ENCODE peak calls at places on chromosome 3, in five cellular contexts. One of them, this sample, is unnamed.

GRCh38 chr3:108088146-108088545 is 2.7 kb downstream of the CD47 start:
- DNase-seq in H1: no peak
- DNase-seq in K562: no peak
- DNase-seq in HepG2: no peak
- DNase-seq in A549: no peak
- DNase-seq in this sample: no peak

GRCh38 chr3:20511863-20512262 is 325.9 kb upstream of the SGO1 start:
- DNase-seq in HepG2: peak
- DNase-seq in K562: peak
- DNase-seq in A549: peak
- DNase-seq in H1: peak
- DNase-seq in this sample: peak

GRCh38 chr3:38227989-38228388 is 37.6 kb upstream of the SLC22A13 start:
- DNase-seq in H1: no peak
- DNase-seq in K562: no peak
- DNase-seq in HepG2: no peak
- DNase-seq in A549: no peak
- DNase-seq in this sample: peak

GRCh38 chr3:124429129-124429815 is 301.0 kb upstream of the UMPS start:
- DNase-seq in HepG2: no peak
- DNase-seq in H1: no peak
- DNase-seq in A549: peak
- DNase-seq in K562: no peak
- DNase-seq in this sample: peak

GRCh38 chr3:37386627-37387230 is 212.3 kb upstream of the LRRFIP2 start:
- DNase-seq in HepG2: no peak
- DNase-seq in A549: no peak
- DNase-seq in K562: no peak
- DNase-seq in H1: no peak
- DNase-seq in this sample: peak

GRCh38 chr3:85835857-85836470 is 877.2 kb downstream of the CADM2 start:
- DNase-seq in A549: no peak
- DNase-seq in H1: no peak
- DNase-seq in HepG2: no peak
- DNase-seq in K562: no peak
- DNase-seq in this sample: no peak

GRCh38 chr3:113096158-113096893 is 105.5 kb downstream of the GTPBP8 start:
- DNase-seq in A549: no peak
- DNase-seq in H1: no peak
- DNase-seq in K562: no peak
- DNase-seq in HepG2: no peak
- DNase-seq in this sample: peak

GRCh38 chr3:184189421-184189820 is 3.4 kb downstream of the ABCF3 start:
- DNase-seq in A549: no peak
- DNase-seq in K562: no peak
- DNase-seq in HepG2: no peak
- DNase-seq in H1: no peak
- DNase-seq in this sample: no peak

GRCh38 chr3:70543493-70543892 is 231.1 kb upstream of the MDFIC2 start:
- DNase-seq in K562: no peak
- DNase-seq in HepG2: no peak
- DNase-seq in H1: no peak
- DNase-seq in A549: no peak
- DNase-seq in this sample: no peak

GRCh38 chr3:196988241-196989029 is 19.8 kb upstream of the PIGZ start:
- DNase-seq in H1: no peak
- DNase-seq in A549: no peak
- DNase-seq in K562: peak
- DNase-seq in HepG2: peak
- DNase-seq in this sample: no peak

GRCh38 chr3:58386966-58387365 is 46.7 kb downstream of the PDHB start:
- DNase-seq in HepG2: no peak
- DNase-seq in A549: no peak
- DNase-seq in H1: no peak
- DNase-seq in K562: no peak
- DNase-seq in this sample: peak

GRCh38 chr3:150870406-150870805 is 34.8 kb downstream of the MINDY4B start:
- DNase-seq in A549: no peak
- DNase-seq in K562: no peak
- DNase-seq in H1: no peak
- DNase-seq in HepG2: no peak
- DNase-seq in this sample: peak

GRCh38 chr3:185606191-185606590 is 20.1 kb downstream of the SENP2 start:
- DNase-seq in A549: no peak
- DNase-seq in HepG2: no peak
- DNase-seq in H1: no peak
- DNase-seq in K562: no peak
- DNase-seq in this sample: no peak

GRCh38 chr3:29758108-29759020 is 477.5 kb downstream of the RBMS3 start:
- DNase-seq in H1: no peak
- DNase-seq in A549: no peak
- DNase-seq in K562: no peak
- DNase-seq in HepG2: no peak
- DNase-seq in this sample: peak

GRCh38 chr3:76753599-76753998 is 286.3 kb upstream of the ROBO2 start:
- DNase-seq in H1: no peak
- DNase-seq in A549: no peak
- DNase-seq in K562: no peak
- DNase-seq in HepG2: peak
- DNase-seq in this sample: peak

GRCh38 chr3:172148269-172148668 is 108.9 kb downstream of the FNDC3B start:
- DNase-seq in HepG2: no peak
- DNase-seq in A549: no peak
- DNase-seq in K562: no peak
- DNase-seq in H1: no peak
- DNase-seq in this sample: peak

GRCh38 chr3:83902842-83903241 is 1055.9 kb upstream of the CADM2 start:
- DNase-seq in A549: no peak
- DNase-seq in HepG2: no peak
- DNase-seq in H1: no peak
- DNase-seq in K562: no peak
- DNase-seq in this sample: no peak

GRCh38 chr3:113330742-113331141 is 110.6 kb downstream of the CFAP44 start:
- DNase-seq in HepG2: no peak
- DNase-seq in H1: no peak
- DNase-seq in K562: no peak
- DNase-seq in A549: no peak
- DNase-seq in this sample: no peak

GRCh38 chr3:165803471-165803870 is 33.8 kb downstream of the BCHE start:
- DNase-seq in K562: no peak
- DNase-seq in A549: no peak
- DNase-seq in HepG2: no peak
- DNase-seq in H1: no peak
- DNase-seq in this sample: no peak

GRCh38 chr3:165796701-165797100 is 40.5 kb downstream of the BCHE start:
- DNase-seq in HepG2: no peak
- DNase-seq in A549: no peak
- DNase-seq in K562: no peak
- DNase-seq in H1: no peak
- DNase-seq in this sample: no peak

GRCh38 chr3:165797551-165797950 is 39.7 kb downstream of the BCHE start:
- DNase-seq in A549: no peak
- DNase-seq in HepG2: no peak
- DNase-seq in K562: no peak
- DNase-seq in H1: no peak
- DNase-seq in this sample: no peak

GRCh38 chr3:165805834-165806561 is 31.2 kb downstream of the BCHE start:
- DNase-seq in A549: peak
- DNase-seq in H1: no peak
- DNase-seq in K562: no peak
- DNase-seq in HepG2: no peak
- DNase-seq in this sample: no peak

GRCh38 chr3:165800970-165801369 is 36.3 kb downstream of the BCHE start:
- DNase-seq in H1: no peak
- DNase-seq in A549: no peak
- DNase-seq in K562: no peak
- DNase-seq in HepG2: no peak
- DNase-seq in this sample: no peak
- TF ChIP-seq MAFK in H1: no peak
- TF ChIP-seq MAFK in A549: no peak
- TF ChIP-seq MAFK in K562: no peak
- TF ChIP-seq MAFK in HepG2: no peak
- TF ChIP-seq MAFK in this sample: no peak

DNA sequence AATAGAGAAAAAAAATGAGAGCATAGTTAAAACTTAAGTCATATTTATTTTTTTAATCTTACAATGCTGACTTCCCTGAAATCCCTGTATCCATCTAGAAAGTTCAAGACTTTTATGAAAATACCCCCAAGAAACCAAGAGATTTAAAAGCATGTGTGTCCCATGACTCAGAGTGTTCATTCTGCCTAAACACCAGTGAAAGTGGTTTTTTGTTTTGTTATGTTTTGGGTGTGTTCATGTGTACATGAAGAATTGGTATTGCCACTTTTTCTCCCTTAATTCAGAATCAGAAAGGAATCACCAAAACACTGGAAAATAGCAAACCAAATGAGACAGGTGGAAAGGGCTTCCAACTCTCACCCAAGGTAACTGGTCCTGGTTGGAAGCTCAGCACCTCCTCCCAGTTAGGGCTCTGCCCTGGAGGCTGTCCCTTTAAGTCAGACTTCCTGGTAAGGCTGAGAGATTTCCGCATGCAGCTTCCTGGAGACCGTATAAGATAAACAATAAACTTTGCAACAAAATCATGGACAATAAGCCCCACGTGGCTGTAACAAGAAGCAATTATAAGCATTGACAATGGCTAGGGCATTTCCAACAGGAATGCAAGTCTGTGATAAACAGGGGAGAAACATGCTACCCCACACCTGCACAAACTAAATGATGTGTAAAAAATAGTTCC is 121.9 kb upstream of the ARHGEF3 start:
- DNase-seq in H1: no peak
- DNase-seq in HepG2: no peak
- DNase-seq in K562: no peak
- DNase-seq in A549: no peak
- DNase-seq in this sample: peak
- TF ChIP-seq MAFK in H1: no peak
- TF ChIP-seq MAFK in HepG2: no peak
- TF ChIP-seq MAFK in K562: no peak
- TF ChIP-seq MAFK in A549: no peak
- TF ChIP-seq MAFK in this sample: no peak

GRCh38 chr3:16916840-16917239 is 32.1 kb downstream of the PLCL2 start:
- DNase-seq in HepG2: no peak
- DNase-seq in K562: no peak
- DNase-seq in A549: no peak
- DNase-seq in H1: no peak
- DNase-seq in this sample: no peak

GRCh38 chr3:16923112-16923511 is 38.4 kb downstream of the PLCL2 start:
- DNase-seq in A549: no peak
- DNase-seq in H1: no peak
- DNase-seq in K562: no peak
- DNase-seq in HepG2: no peak
- DNase-seq in this sample: no peak

GRCh38 chr3:16917256-16917935 is 32.6 kb downstream of the PLCL2 start:
- DNase-seq in HepG2: no peak
- DNase-seq in A549: no peak
- DNase-seq in H1: no peak
- DNase-seq in K562: no peak
- DNase-seq in this sample: peak

GRCh38 chr3:16917980-16918682 is 33.4 kb downstream of the PLCL2 start:
- DNase-seq in H1: no peak
- DNase-seq in HepG2: no peak
- DNase-seq in A549: no peak
- DNase-seq in K562: no peak
- DNase-seq in this sample: no peak

GRCh38 chr3:16918683-16919025 is 33.9 kb downstream of the PLCL2 start:
- DNase-seq in HepG2: no peak
- DNase-seq in K562: no peak
- DNase-seq in H1: no peak
- DNase-seq in A549: no peak
- DNase-seq in this sample: no peak
- TF ChIP-seq MAFK in HepG2: no peak
- TF ChIP-seq MAFK in K562: no peak
- TF ChIP-seq MAFK in H1: no peak
- TF ChIP-seq MAFK in A549: no peak
- TF ChIP-seq MAFK in this sample: no peak

DNA sequence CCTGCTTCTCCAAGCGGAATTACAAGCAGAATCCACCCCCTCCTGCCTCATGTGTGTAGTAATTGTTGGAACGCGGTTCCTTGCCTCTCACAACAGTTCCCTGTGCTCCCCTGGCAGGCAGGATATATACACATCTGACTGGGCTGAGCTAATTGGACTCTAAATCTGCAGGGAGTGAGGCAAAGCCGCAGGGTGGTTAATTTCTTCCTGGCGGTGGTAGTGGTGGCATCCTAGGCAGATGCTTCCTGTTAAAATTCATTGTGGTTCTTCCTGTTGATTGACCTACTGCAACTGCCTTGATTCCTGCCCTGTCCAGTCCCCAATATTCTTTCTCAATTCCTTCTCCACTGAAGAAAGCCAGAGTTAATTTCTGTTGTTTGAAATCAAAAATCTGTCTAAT is 202.9 kb upstream of the PROK2 start:
- DNase-seq in HepG2: no peak
- DNase-seq in H1: no peak
- DNase-seq in A549: no peak
- DNase-seq in K562: no peak
- DNase-seq in this sample: no peak
- TF ChIP-seq MAFK in HepG2: no peak
- TF ChIP-seq MAFK in H1: no peak
- TF ChIP-seq MAFK in A549: no peak
- TF ChIP-seq MAFK in K562: no peak
- TF ChIP-seq MAFK in this sample: no peak

GRCh38 chr3:52780298-52780585 is 2.8 kb downstream of the ITIH1 start:
- DNase-seq in K562: no peak
- DNase-seq in H1: no peak
- DNase-seq in HepG2: no peak
- DNase-seq in A549: no peak
- DNase-seq in this sample: no peak
- TF ChIP-seq MAFK in K562: no peak
- TF ChIP-seq MAFK in H1: no peak
- TF ChIP-seq MAFK in HepG2: no peak
- TF ChIP-seq MAFK in A549: no peak
- TF ChIP-seq MAFK in this sample: no peak

DNA sequence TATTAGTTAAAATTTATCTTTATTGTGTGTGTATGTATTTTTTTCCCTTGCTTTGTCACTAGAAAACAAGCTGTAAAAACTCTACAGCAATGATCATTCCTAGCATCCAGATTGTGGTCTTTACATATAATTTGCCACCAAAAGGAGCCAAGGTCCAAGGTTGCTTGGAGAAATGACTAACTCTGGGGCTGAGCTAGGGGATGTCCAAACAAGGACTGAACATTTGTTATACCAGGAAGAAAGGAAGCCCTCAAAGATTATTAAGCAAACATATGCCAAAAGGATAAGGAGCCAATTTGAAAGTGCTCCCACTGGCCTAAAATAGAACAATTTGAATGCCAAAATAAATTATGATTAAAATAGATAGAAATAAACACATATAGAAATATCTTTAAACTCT is 293.3 kb downstream of the ZIC1 start:
- DNase-seq in H1: no peak
- DNase-seq in A549: no peak
- DNase-seq in K562: no peak
- DNase-seq in HepG2: no peak
- DNase-seq in this sample: no peak
- TF ChIP-seq MAFK in H1: no peak
- TF ChIP-seq MAFK in A549: no peak
- TF ChIP-seq MAFK in K562: no peak
- TF ChIP-seq MAFK in HepG2: no peak
- TF ChIP-seq MAFK in this sample: no peak

GRCh38 chr3:51974963-51975856 is at the start of gene ABHD14A:
- DNase-seq in H1: peak
- DNase-seq in A549: peak
- DNase-seq in HepG2: peak
- DNase-seq in K562: peak
- DNase-seq in this sample: peak
- TF ChIP-seq MAFK in H1: no peak
- TF ChIP-seq MAFK in A549: no peak
- TF ChIP-seq MAFK in HepG2: no peak
- TF ChIP-seq MAFK in K562: no peak
- TF ChIP-seq MAFK in this sample: no peak

This sample was measured in IMR-90.